ENCODE peak calls at places on chromosomes 6 and 20, in six cellular contexts. N, Z, T, L, W and D are unnamed samples.

GRCh38 chr6:89023591-89024441 is 56.7 kb upstream of the PNRC1 start:
- DNase-seq in N (no peak), Z (peak), L (no peak), W (peak), T (peak), D (no peak)

GRCh38 chr20:25859649-25860530 is 163.2 kb upstream of the ZNF337 start:
- DNase-seq in L (no peak), W (no peak), T (no peak), N (peak), Z (peak), D (peak)

GRCh38 chr6:18835976-18836375 is 448.8 kb downstream of the RNF144B start:
- DNase-seq in N (no peak), Z (no peak), W (no peak), L (no peak), T (no peak), D (no peak)

GRCh38 chr6:6320901-6321300 is 439 bp upstream of the F13A1 start:
- DNase-seq in N (no peak), W (peak), L (peak), Z (no peak), T (no peak), D (no peak)

GRCh38 chr20:2130668-2131067 is 29.0 kb downstream of the STK35 start:
- DNase-seq in W (no peak), N (no peak), L (no peak), T (no peak), Z (no peak), D (peak)

GRCh38 chr6:35782424-35782823 is 1.6 kb downstream of the CLPSL1 start:
- DNase-seq in N (no peak), Z (peak), L (no peak), T (no peak), W (no peak), D (no peak)

GRCh38 chr6:135504734-135505133 is 7.2 kb upstream of the AHI1 start:
- DNase-seq in W (no peak), T (no peak), Z (no peak), N (no peak), L (no peak), D (no peak)

GRCh38 chr6:33822575-33823395 is 19.0 kb upstream of the MLN start:
- DNase-seq in N (no peak), L (peak), Z (no peak), W (no peak), T (peak), D (no peak)

GRCh38 chr6:10659697-10660348 is 34.6 kb downstream of the C6orf52 start:
- DNase-seq in T (no peak), W (no peak), N (no peak), Z (no peak), L (no peak), D (peak)

GRCh38 chr6:143206550-143206949 is 145.9 kb downstream of the AIG1 start:
- DNase-seq in L (no peak), T (no peak), W (no peak), N (no peak), Z (no peak), D (no peak)

GRCh38 chr6:43923376-43924221 is 153.6 kb downstream of the VEGFA start:
- DNase-seq in N (no peak), W (no peak), Z (peak), L (peak), T (no peak), D (peak)

GRCh38 chr20:6582449-6582848 is 185.0 kb upstream of the BMP2 start:
- DNase-seq in Z (no peak), T (no peak), L (no peak), N (no peak), W (no peak), D (no peak)

GRCh38 chr6:3341467-3341866 is 82.7 kb downstream of the PSMG4 start:
- DNase-seq in W (peak), N (no peak), L (peak), Z (no peak), T (peak), D (no peak)

GRCh38 chr6:101527467-101527866 is 134.0 kb downstream of the GRIK2 start:
- DNase-seq in Z (no peak), W (no peak), T (no peak), N (no peak), L (no peak), D (no peak)

GRCh38 chr6:113632220-113632864 is 224.8 kb upstream of the MARCKS start:
- DNase-seq in T (peak), N (peak), Z (no peak), L (peak), W (peak), D (no peak)

GRCh38 chr6:82957171-82957894 is 108.3 kb downstream of the UBE3D start:
- DNase-seq in W (no peak), T (peak), N (no peak), L (peak), Z (no peak), D (no peak)

GRCh38 chr20:44137210-44137781 is 49.7 kb downstream of the JPH2 start:
- DNase-seq in Z (no peak), W (peak), N (no peak), L (no peak), T (peak), D (no peak)

GRCh38 chr20:53454675-53455276 is 138.9 kb downstream of the ZNF217 start:
- DNase-seq in W (no peak), N (no peak), T (no peak), Z (no peak), L (no peak), D (no peak)

GRCh38 chr6:132236281-132236680 is 165.0 kb downstream of the MOXD1 start:
- DNase-seq in W (no peak), T (no peak), N (no peak), L (no peak), Z (no peak), D (no peak)

GRCh38 chr6:152273638-152274037 is 363.5 kb downstream of the SYNE1 start:
- DNase-seq in Z (peak), W (no peak), T (peak), N (no peak), L (no peak), D (no peak)

GRCh38 chr6:168599769-168600330 is 158.9 kb downstream of the SMOC2 start:
- DNase-seq in L (no peak), N (no peak), T (no peak), Z (no peak), W (no peak), D (no peak)

GRCh38 chr6:138465007-138465645 is 34.2 kb downstream of the NHSL1 start:
- DNase-seq in L (peak), N (no peak), T (peak), Z (no peak), W (peak), D (no peak)